ENCODE peak calls at places on chromosomes 3 and 15, in seven cellular contexts. One of them, this sample, is unnamed. For H3K9me3 and H3K27me3, the result is how much of the 10 kb centered on the place peaks cover.

GRCh38 chr3:69647710-69648109 is 91.6 kb upstream of the MITF start:
- DNase-seq in astrocyte: peak
- DNase-seq in iPS DF 6.9: no peak
- DNase-seq in colonic mucosa: no peak
- DNase-seq in ascending aorta: no peak
- DNase-seq in heart left ventricle: no peak
- DNase-seq in adrenal gland: no peak
- DNase-seq in this sample: no peak

GRCh38 chr15:92393994-92394326 is 279 bp downstream of the ST8SIA2 start:
- DNase-seq in adrenal gland: no peak
- DNase-seq in heart left ventricle: no peak
- DNase-seq in iPS DF 6.9: no peak
- DNase-seq in colonic mucosa: no peak
- DNase-seq in astrocyte: no peak
- DNase-seq in ascending aorta: no peak
- DNase-seq in this sample: no peak

GRCh38 chr3:188052229-188052965 is 101.6 kb upstream of the LPP start:
- DNase-seq in colonic mucosa: peak
- DNase-seq in iPS DF 6.9: no peak
- DNase-seq in heart left ventricle: peak
- DNase-seq in astrocyte: peak
- DNase-seq in adrenal gland: peak
- DNase-seq in ascending aorta: peak
- DNase-seq in this sample: no peak

GRCh38 chr3:142952272-142953193 is 10.9 kb downstream of the PAQR9 start:
- DNase-seq in ascending aorta: no peak
- DNase-seq in iPS DF 6.9: no peak
- DNase-seq in astrocyte: no peak
- DNase-seq in adrenal gland: no peak
- DNase-seq in heart left ventricle: no peak
- DNase-seq in colonic mucosa: no peak
- DNase-seq in this sample: no peak

GRCh38 chr3:12999147-13000140 is 73.8 kb downstream of the IQSEC1 start:
- DNase-seq in adrenal gland: peak
- DNase-seq in ascending aorta: peak
- DNase-seq in heart left ventricle: peak
- DNase-seq in astrocyte: no peak
- DNase-seq in colonic mucosa: peak
- DNase-seq in iPS DF 6.9: no peak
- DNase-seq in this sample: no peak

GRCh38 chr3:9276761-9277370 is 27.4 kb upstream of the SRGAP3 start:
- DNase-seq in adrenal gland: no peak
- DNase-seq in heart left ventricle: no peak
- DNase-seq in iPS DF 6.9: no peak
- DNase-seq in ascending aorta: no peak
- DNase-seq in colonic mucosa: no peak
- DNase-seq in astrocyte: no peak
- DNase-seq in this sample: no peak

GRCh38 chr3:143847787-143848631 is at the start of gene SLC9A9:
- DNase-seq in ascending aorta: no peak
- DNase-seq in adrenal gland: peak
- DNase-seq in astrocyte: peak
- DNase-seq in heart left ventricle: peak
- DNase-seq in iPS DF 6.9: no peak
- DNase-seq in colonic mucosa: peak
- DNase-seq in this sample: no peak

GRCh38 chr3:171602072-171602471 is 141.9 kb upstream of the TNIK start:
- DNase-seq in heart left ventricle: no peak
- DNase-seq in iPS DF 6.9: no peak
- DNase-seq in ascending aorta: no peak
- DNase-seq in adrenal gland: no peak
- DNase-seq in astrocyte: no peak
- DNase-seq in colonic mucosa: no peak
- DNase-seq in this sample: no peak

GRCh38 chr3:9808345-9809037 is 1.6 kb upstream of the TTLL3 start:
- DNase-seq in iPS DF 6.9: no peak
- DNase-seq in colonic mucosa: no peak
- DNase-seq in heart left ventricle: no peak
- DNase-seq in ascending aorta: no peak
- DNase-seq in astrocyte: no peak
- DNase-seq in adrenal gland: no peak
- DNase-seq in this sample: no peak

GRCh38 chr3:47652142-47652541 is 73.5 kb upstream of the CSPG5 start:
- DNase-seq in colonic mucosa: no peak
- DNase-seq in ascending aorta: no peak
- DNase-seq in adrenal gland: no peak
- DNase-seq in heart left ventricle: no peak
- DNase-seq in astrocyte: no peak
- DNase-seq in iPS DF 6.9: no peak
- DNase-seq in this sample: no peak

GRCh38 chr3:128584412-128585020 is 66.1 kb downstream of the RPN1 start:
- DNase-seq in ascending aorta: no peak
- DNase-seq in astrocyte: peak
- DNase-seq in adrenal gland: peak
- DNase-seq in iPS DF 6.9: no peak
- DNase-seq in heart left ventricle: peak
- DNase-seq in colonic mucosa: peak
- DNase-seq in this sample: no peak

GRCh38 chr3:57120040-57120802 is 44.9 kb downstream of the IL17RD start:
- DNase-seq in heart left ventricle: no peak
- DNase-seq in iPS DF 6.9: no peak
- DNase-seq in adrenal gland: no peak
- DNase-seq in colonic mucosa: no peak
- DNase-seq in ascending aorta: no peak
- DNase-seq in astrocyte: no peak
- DNase-seq in this sample: no peak

GRCh38 chr3:161403251-161403650 is 31.9 kb upstream of the SPTSSB start:
- DNase-seq in iPS DF 6.9: no peak
- DNase-seq in ascending aorta: no peak
- DNase-seq in heart left ventricle: no peak
- DNase-seq in astrocyte: peak
- DNase-seq in colonic mucosa: no peak
- DNase-seq in adrenal gland: no peak
- DNase-seq in this sample: no peak

GRCh38 chr3:156677120-156677479 is 2.7 kb downstream of the TIPARP start:
- DNase-seq in astrocyte: no peak
- DNase-seq in iPS DF 6.9: no peak
- DNase-seq in adrenal gland: no peak
- DNase-seq in heart left ventricle: no peak
- DNase-seq in colonic mucosa: no peak
- DNase-seq in ascending aorta: no peak
- DNase-seq in this sample: no peak

GRCh38 chr3:155554777-155555445 is 190.0 kb downstream of the PLCH1 start:
- DNase-seq in ascending aorta: no peak
- DNase-seq in astrocyte: no peak
- DNase-seq in adrenal gland: no peak
- DNase-seq in iPS DF 6.9: no peak
- DNase-seq in heart left ventricle: no peak
- DNase-seq in colonic mucosa: no peak
- DNase-seq in this sample: no peak

GRCh38 chr15:39511915-39512260 is 69.0 kb upstream of the THBS1 start:
- DNase-seq in astrocyte: peak
- DNase-seq in heart left ventricle: no peak
- DNase-seq in colonic mucosa: peak
- DNase-seq in adrenal gland: no peak
- DNase-seq in ascending aorta: no peak
- DNase-seq in iPS DF 6.9: no peak
- DNase-seq in this sample: no peak

GRCh38 chr3:84108442-84108971 is 850.3 kb upstream of the CADM2 start:
- DNase-seq in ascending aorta: no peak
- DNase-seq in colonic mucosa: no peak
- DNase-seq in adrenal gland: no peak
- DNase-seq in iPS DF 6.9: no peak
- DNase-seq in heart left ventricle: no peak
- DNase-seq in astrocyte: peak
- DNase-seq in this sample: peak

GRCh38 chr3:58492385-58492970 is 582 bp downstream of the KCTD6 start:
- DNase-seq in ascending aorta: no peak
- DNase-seq in iPS DF 6.9: no peak
- DNase-seq in colonic mucosa: peak
- DNase-seq in astrocyte: no peak
- DNase-seq in adrenal gland: no peak
- DNase-seq in heart left ventricle: no peak
- DNase-seq in this sample: no peak

GRCh38 chr15:60729850-60730458 is 251.0 kb upstream of the ICE2 start:
- DNase-seq in colonic mucosa: no peak
- DNase-seq in astrocyte: no peak
- DNase-seq in heart left ventricle: no peak
- DNase-seq in ascending aorta: no peak
- DNase-seq in adrenal gland: no peak
- DNase-seq in iPS DF 6.9: no peak
- DNase-seq in this sample: no peak

GRCh38 chr3:132642539-132642847 is 17.1 kb downstream of the ACAD11 start:
- DNase-seq in astrocyte: no peak
- DNase-seq in adrenal gland: no peak
- DNase-seq in heart left ventricle: no peak
- DNase-seq in iPS DF 6.9: no peak
- DNase-seq in ascending aorta: no peak
- DNase-seq in colonic mucosa: no peak
- DNase-seq in this sample: no peak
- H3K27ac ChIP-seq in astrocyte: no peak
- H3K27ac ChIP-seq in adrenal gland: no peak
- H3K27ac ChIP-seq in heart left ventricle: no peak
- H3K27ac ChIP-seq in iPS DF 6.9: no peak
- H3K27ac ChIP-seq in ascending aorta: no peak
- H3K27ac ChIP-seq in colonic mucosa: no peak
- H3K27ac ChIP-seq in this sample: no peak

GRCh38 chr15:101232677-101233076 is 19.2 kb downstream of the CHSY1 start:
- DNase-seq in astrocyte: no peak
- DNase-seq in iPS DF 6.9: no peak
- DNase-seq in adrenal gland: peak
- DNase-seq in colonic mucosa: no peak
- DNase-seq in heart left ventricle: no peak
- DNase-seq in ascending aorta: no peak
- DNase-seq in this sample: no peak

GRCh38 chr15:101225658-101226057 is 26.2 kb downstream of the CHSY1 start:
- DNase-seq in heart left ventricle: no peak
- DNase-seq in astrocyte: peak
- DNase-seq in iPS DF 6.9: no peak
- DNase-seq in adrenal gland: no peak
- DNase-seq in colonic mucosa: no peak
- DNase-seq in ascending aorta: no peak
- DNase-seq in this sample: no peak

GRCh38 chr15:101233651-101234281 is 18.1 kb downstream of the CHSY1 start:
- DNase-seq in colonic mucosa: no peak
- DNase-seq in heart left ventricle: no peak
- DNase-seq in ascending aorta: no peak
- DNase-seq in adrenal gland: no peak
- DNase-seq in iPS DF 6.9: no peak
- DNase-seq in astrocyte: no peak
- DNase-seq in this sample: no peak

DNA sequence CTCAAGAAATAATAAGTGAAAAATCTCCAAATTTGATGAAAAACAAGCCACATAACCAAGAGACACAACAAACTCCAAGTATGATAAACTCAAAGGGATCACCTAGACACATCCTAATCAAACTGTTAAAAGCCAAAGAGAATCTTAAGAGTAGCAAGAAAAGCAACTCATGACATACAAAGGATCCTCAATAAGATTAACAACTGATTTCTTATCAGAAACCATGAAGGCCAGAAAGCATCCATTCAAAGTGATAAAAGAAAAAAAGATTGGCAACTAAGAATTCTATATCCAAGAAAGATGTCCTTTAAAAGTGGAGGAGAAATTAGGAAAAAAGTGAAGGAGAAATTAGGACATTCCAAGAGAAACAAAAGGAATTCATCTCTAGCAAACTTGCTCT is 23.5 kb downstream of the CHSY1 start:
- DNase-seq in colonic mucosa: no peak
- DNase-seq in heart left ventricle: no peak
- DNase-seq in iPS DF 6.9: no peak
- DNase-seq in astrocyte: no peak
- DNase-seq in ascending aorta: no peak
- DNase-seq in adrenal gland: no peak
- DNase-seq in this sample: no peak
- H3K9me3 ChIP-seq in colonic mucosa: under half
- H3K9me3 ChIP-seq in heart left ventricle: under half
- H3K9me3 ChIP-seq in iPS DF 6.9: under half
- H3K9me3 ChIP-seq in astrocyte: under half
- H3K9me3 ChIP-seq in ascending aorta: under half
- H3K9me3 ChIP-seq in adrenal gland: under half
- H3K9me3 ChIP-seq in this sample: under half

DNA sequence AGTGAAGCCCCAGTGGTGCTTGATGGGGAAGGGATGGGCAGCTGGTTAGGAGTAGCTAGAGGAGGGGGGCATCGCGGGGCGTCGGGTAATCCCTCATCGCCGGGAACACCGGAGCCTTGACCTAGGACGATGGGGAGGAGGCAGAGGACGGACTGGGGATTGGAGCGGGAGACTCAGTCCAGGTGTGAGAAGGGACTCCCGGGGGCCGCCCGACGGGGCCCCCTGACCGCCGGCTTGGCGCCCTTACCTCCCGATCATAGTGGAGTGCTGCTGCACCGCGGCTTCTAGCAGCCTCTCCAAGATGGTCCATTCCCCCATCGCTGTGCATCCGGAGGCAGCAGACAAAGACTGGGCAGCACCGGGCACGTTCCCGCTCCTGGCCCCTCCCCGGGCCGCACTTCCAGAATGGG is 622 bp downstream of the GJD2 start:
- DNase-seq in astrocyte: no peak
- DNase-seq in colonic mucosa: no peak
- DNase-seq in ascending aorta: no peak
- DNase-seq in heart left ventricle: no peak
- DNase-seq in adrenal gland: no peak
- DNase-seq in iPS DF 6.9: no peak
- DNase-seq in this sample: no peak
- H3K27me3 ChIP-seq in astrocyte: under half
- H3K27me3 ChIP-seq in colonic mucosa: under half
- H3K27me3 ChIP-seq in ascending aorta: under half
- H3K27me3 ChIP-seq in heart left ventricle: under half
- H3K27me3 ChIP-seq in adrenal gland: under half
- H3K27me3 ChIP-seq in iPS DF 6.9: under half
- H3K27me3 ChIP-seq in this sample: under half

DNA sequence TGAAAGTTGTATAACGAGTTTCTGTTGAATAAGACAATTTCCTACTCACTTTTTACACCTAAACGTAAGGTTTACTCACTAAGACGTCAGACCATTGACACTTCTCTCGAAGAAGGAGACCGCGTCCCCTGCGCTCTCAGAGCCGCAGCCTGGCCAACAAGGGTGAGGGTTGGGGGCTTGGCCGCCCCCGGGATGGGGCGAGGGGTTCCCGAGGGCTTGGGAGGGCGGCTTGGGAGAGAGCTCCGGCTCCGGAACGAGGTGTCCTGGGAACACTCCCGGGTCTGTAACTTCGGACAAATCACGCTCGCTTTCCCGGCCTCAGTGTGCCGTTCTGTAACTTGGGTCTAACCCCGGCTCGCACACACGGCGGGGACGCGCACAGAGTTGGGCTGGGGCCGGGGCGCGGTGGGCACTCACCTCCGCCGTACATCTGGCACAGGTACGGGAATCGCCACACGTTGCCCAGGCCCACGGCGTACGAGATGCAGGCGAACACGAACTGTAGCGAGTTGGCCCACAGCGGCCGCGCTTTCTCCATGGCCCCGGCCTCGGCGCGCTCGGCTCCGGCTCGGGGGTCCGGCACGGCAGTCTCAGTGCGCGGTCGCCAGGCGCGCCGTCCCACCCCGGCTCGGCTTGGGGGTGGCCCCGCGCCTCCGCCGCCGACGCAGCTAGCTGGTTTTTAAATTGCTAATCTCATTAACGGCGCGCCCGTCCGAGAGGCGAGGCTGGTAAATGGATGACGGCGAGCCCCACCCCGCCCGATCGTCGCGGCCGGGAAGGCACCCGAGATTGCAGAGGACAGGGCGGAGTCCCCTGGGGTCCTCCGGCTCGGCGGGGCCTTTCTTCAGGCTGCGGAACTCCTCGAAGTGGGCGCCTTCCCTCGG is at the start of gene SLC6A20:
- DNase-seq in heart left ventricle: no peak
- DNase-seq in colonic mucosa: peak
- DNase-seq in ascending aorta: no peak
- DNase-seq in iPS DF 6.9: no peak
- DNase-seq in astrocyte: no peak
- DNase-seq in adrenal gland: no peak
- DNase-seq in this sample: no peak
- H3K27ac ChIP-seq in heart left ventricle: no peak
- H3K27ac ChIP-seq in colonic mucosa: no peak
- H3K27ac ChIP-seq in ascending aorta: no peak
- H3K27ac ChIP-seq in iPS DF 6.9: no peak
- H3K27ac ChIP-seq in astrocyte: no peak
- H3K27ac ChIP-seq in adrenal gland: no peak
- H3K27ac ChIP-seq in this sample: no peak

This sample was measured in Panc1.